ENCODE peak calls at places on chromosomes 7 and 10, in five cellular contexts. I, F, M, A and J are unnamed samples.

GRCh38 chr10:100731603-100732596 is 13.5 kb upstream of the PAX2 start:
- DNase-seq in I (no peak), F (no peak), M (no peak), A (no peak), J (no peak)

GRCh38 chr10:132591166-132591971 is 53.8 kb downstream of the INPP5A start:
- DNase-seq in I (no peak), F (no peak), M (no peak), A (no peak), J (peak)

GRCh38 chr7:100521076-100521475 is 17.9 kb upstream of the AGFG2 start:
- DNase-seq in I (no peak), F (no peak), M (no peak), A (no peak), J (no peak)

GRCh38 chr7:36227223-36227622 is 74.2 kb downstream of the EEPD1 start:
- DNase-seq in I (no peak), F (no peak), M (no peak), A (no peak), J (peak)

GRCh38 chr10:30437039-30437781 is 3.2 kb downstream of the MAP3K8 start:
- DNase-seq in I (no peak), F (no peak), M (no peak), A (no peak), J (peak)

GRCh38 chr7:30575910-30576309 is 18.8 kb upstream of the GARS1 start:
- DNase-seq in I (no peak), F (no peak), M (no peak), A (no peak), J (no peak)

GRCh38 chr7:57772126-57772924 is 322.3 kb downstream of the ZNF716 start:
- DNase-seq in I (no peak), F (no peak), M (no peak), A (no peak), J (no peak)

GRCh38 chr10:101012525-101013364 is 13.1 kb downstream of the LZTS2 start:
- DNase-seq in I (no peak), F (peak), M (peak), A (peak), J (peak)

GRCh38 chr7:91264083-91264923 is at the start of gene FZD1:
- DNase-seq in I (peak), F (peak), M (peak), A (no peak), J (peak)

GRCh38 chr7:20330176-20330796 is 414 bp upstream of the ITGB8 start:
- DNase-seq in I (peak), F (peak), M (peak), A (no peak), J (peak)

GRCh38 chr7:20331912-20332317 is 1.2 kb downstream of the ITGB8 start:
- DNase-seq in I (no peak), F (peak), M (no peak), A (no peak), J (no peak)

GRCh38 chr7:20329389-20330175 is 1.1 kb upstream of the ITGB8 start:
- DNase-seq in I (peak), F (peak), M (peak), A (no peak), J (peak)

GRCh38 chr7:20330797-20331230 is at the start of gene ITGB8:
- DNase-seq in I (no peak), F (no peak), M (peak), A (no peak), J (no peak)

GRCh38 chr7:20331231-20331880 is 656 bp downstream of the ITGB8 start:
- DNase-seq in I (no peak), F (peak), M (peak), A (no peak), J (peak)
- TF ChIP-seq CTCF in I (no peak), F (peak), M (no peak), A (no peak), J (no peak)

DNA sequence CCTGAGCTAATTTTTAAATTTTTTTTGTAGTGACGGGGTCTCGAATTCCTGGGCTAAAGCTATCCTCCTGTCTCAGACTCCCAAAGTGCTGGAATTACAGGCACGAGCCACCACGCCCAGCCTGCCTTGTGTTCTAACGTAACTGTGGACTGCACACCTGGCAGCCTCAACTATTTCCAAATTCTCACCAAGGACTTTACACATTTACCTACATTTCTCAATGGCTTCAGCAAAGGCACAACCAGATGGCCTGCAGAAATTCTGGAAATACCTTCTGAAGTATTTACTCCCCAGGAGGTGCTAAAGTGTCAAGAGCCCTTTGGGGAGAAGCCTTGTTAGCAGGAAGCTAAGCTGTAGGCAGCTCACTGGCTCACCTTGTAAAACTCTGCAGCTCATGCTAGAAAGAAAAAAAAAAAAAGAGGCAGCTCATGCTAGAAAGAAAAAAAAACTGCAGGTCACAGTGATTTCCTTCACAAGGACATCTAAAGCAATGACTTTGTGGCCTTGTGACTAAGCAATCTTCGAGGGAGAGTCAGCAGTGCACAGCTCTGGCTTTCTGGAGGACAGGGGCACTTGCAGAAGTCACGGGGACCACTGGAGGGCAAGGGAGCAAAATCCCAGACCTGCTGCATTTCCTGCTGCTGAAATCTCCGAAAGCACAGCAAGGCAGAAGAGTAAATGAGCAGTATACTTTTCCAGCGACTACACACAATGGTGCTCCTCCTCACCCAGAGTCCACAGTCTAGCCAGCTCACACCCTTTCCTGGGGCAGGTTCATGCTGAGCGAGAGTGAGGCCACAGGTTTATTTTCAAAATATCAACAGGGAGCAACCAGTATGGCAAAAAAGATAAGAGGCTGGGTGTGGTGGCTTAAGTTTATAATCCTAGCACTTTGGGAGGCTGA is 40.4 kb downstream of the BAIAP2L1 start:
- DNase-seq in I (no peak), F (peak), M (peak), A (no peak), J (no peak)
- TF ChIP-seq CTCF in I (no peak), F (no peak), M (no peak), A (no peak), J (no peak)

DNA sequence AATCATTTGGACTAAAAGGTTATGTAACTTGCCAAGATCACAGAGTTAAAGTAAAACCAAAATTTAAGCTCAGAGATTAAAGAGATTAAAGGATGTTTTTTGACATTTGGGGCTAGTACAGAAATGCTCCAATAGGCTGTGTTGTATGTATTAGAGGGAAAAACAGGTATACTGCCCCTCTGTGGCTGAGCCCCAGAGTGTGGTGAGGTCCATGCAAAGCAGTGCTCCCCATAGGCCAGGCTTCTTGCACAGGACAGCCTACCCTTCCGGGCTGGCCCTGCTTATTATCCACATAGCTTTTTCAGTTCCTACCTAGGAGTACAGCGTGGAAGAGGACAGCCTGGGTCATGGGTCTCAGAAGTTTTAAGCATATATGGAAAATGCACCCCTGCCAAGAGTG is 322.9 kb downstream of the POM121L12 start:
- DNase-seq in I (no peak), F (no peak), M (no peak), A (no peak), J (no peak)
- TF ChIP-seq CTCF in I (peak), F (peak), M (no peak), A (no peak), J (no peak)

DNA sequence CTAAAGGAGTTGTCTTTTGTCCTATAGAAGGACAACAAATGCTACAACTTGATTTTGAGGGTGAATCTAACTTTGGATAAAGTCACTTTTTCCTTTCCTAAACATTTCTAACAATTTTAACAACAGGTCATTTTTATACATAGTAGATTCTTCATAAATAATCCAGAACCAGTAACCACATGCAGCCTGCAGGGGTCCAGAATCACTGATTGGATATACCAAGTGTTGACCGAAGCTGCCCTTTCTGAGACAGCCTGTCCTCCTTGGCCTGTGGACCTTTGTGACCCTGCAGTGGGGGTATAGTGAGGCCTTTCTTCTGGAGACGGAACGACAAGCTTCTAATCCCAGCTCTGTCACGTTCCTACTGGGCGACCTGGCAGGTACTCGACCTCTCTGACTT is 34.8 kb upstream of the LAMB4 start:
- DNase-seq in I (no peak), F (no peak), M (no peak), A (no peak), J (no peak)
- TF ChIP-seq CTCF in I (no peak), F (peak), M (peak), A (no peak), J (no peak)